ENCODE peak calls at places on chromosomes 12 and 14, in five cellular contexts. Y is NT2/D1; A is effector memory CD4-positive, alpha-beta T cell; E is esophagus squamous epithelium; C is right cardiac atrium. V is an unnamed sample.

GRCh38 chr12:8987163-8987562 is 2.2 kb upstream of the KLRG1 start:
- DNase-seq in Y (no peak), A (no peak), E (no peak), C (no peak), V (no peak)

GRCh38 chr14:74524076-74524812 is 30.7 kb downstream of the ISCA2 start:
- DNase-seq in Y (no peak), A (no peak), E (no peak), C (no peak), V (no peak)

GRCh38 chr14:90559811-90560492 is 163.1 kb downstream of the CALM1 start:
- DNase-seq in Y (no peak), A (no peak), E (no peak), C (no peak), V (no peak)

GRCh38 chr14:106318700-106319099 is 792.3 kb downstream of the TMEM121 start:
- DNase-seq in Y (no peak), A (peak; percentile 23), E (no peak), C (no peak), V (no peak)

GRCh38 chr14:61502459-61503093 is 181.2 kb downstream of the PRKCH start:
- DNase-seq in Y (no peak), A (no peak), E (no peak), C (no peak), V (no peak)

GRCh38 chr12:68510394-68510793 is 100.3 kb upstream of the RAP1B start:
- DNase-seq in Y (no peak), A (no peak), E (no peak), C (no peak), V (no peak)

GRCh38 chr12:6691473-6691872 is 2.3 kb upstream of the ZNF384 start:
- DNase-seq in Y (no peak), A (no peak), E (no peak), C (no peak), V (no peak)

GRCh38 chr12:40907115-40907521 is 214.9 kb downstream of the CNTN1 start:
- DNase-seq in Y (no peak), A (no peak), E (no peak), C (no peak), V (no peak)

GRCh38 chr12:80412343-80412953 is 31.6 kb upstream of the PTPRQ start:
- DNase-seq in Y (peak; percentile 38), A (no peak), E (no peak), C (no peak), V (peak; percentile 33)

GRCh38 chr14:100159865-100160533 is 554 bp upstream of the DEGS2 start:
- DNase-seq in Y (no peak), A (no peak), E (no peak), C (no peak), V (no peak)

GRCh38 chr12:110694330-110694891 is 5.5 kb upstream of the HVCN1 start:
- DNase-seq in Y (no peak), A (no peak), E (no peak), C (peak; percentile 68), V (no peak)

GRCh38 chr12:108821407-108822397 is 35.7 kb downstream of the SSH1 start:
- DNase-seq in Y (no peak), A (no peak), E (no peak), C (no peak), V (no peak)

GRCh38 chr14:58752782-58753181 is 115.0 kb downstream of the DACT1 start:
- DNase-seq in Y (no peak), A (no peak), E (no peak), C (peak; percentile 88), V (no peak)

GRCh38 chr12:21073822-21074460 is 57.1 kb upstream of the SLCO1B1 start:
- DNase-seq in Y (peak; percentile 75), A (no peak), E (no peak), C (no peak), V (no peak)

GRCh38 chr12:64400041-64400440 is 4.2 kb upstream of the XPOT start:
- DNase-seq in Y (no peak), A (peak; percentile 37), E (no peak), C (no peak), V (no peak)

GRCh38 chr14:61620130-61620946 is 75.0 kb upstream of the HIF1A start:
- DNase-seq in Y (no peak), A (no peak), E (no peak), C (peak; percentile 34), V (peak; percentile 59)

GRCh38 chr14:96748371-96748770 is 48.8 kb upstream of the VRK1 start:
- DNase-seq in Y (no peak), A (no peak), E (no peak), C (no peak), V (no peak)

GRCh38 chr14:103427485-103428443 is 42.5 kb downstream of the MARK3 start:
- DNase-seq in Y (no peak), A (no peak), E (no peak), C (no peak), V (peak; percentile 73)

GRCh38 chr14:68774771-68775613 is 17.9 kb downstream of the ZFP36L1 start:
- DNase-seq in Y (no peak), A (no peak), E (no peak), C (no peak), V (no peak)

GRCh38 chr12:132620113-132620892 is 1.7 kb downstream of the P2RX2 start:
- DNase-seq in Y (no peak), A (no peak), E (no peak), C (no peak), V (no peak)

GRCh38 chr12:106246891-106247730 is 709 bp downstream of the CKAP4 start:
- DNase-seq in Y (no peak), A (peak; percentile 44), E (no peak), C (peak; percentile 82), V (no peak)

GRCh38 chr14:41960316-41960715 is 353.6 kb downstream of the LRFN5 start:
- DNase-seq in Y (no peak), A (no peak), E (no peak), C (no peak), V (no peak)

GRCh38 chr12:16668198-16668597 is 62.2 kb upstream of the LMO3 start:
- DNase-seq in Y (peak; percentile 27), A (no peak), E (no peak), C (no peak), V (no peak)

GRCh38 chr12:64544371-64544770 is 65.9 kb upstream of the RASSF3 start:
- DNase-seq in Y (no peak), A (no peak), E (no peak), C (no peak), V (no peak)

GRCh38 chr12:102571889-102572288 is 91.5 kb upstream of the IGF1 start:
- DNase-seq in Y (no peak), A (no peak), E (no peak), C (no peak), V (no peak)

GRCh38 chr12:89098390-89099102 is 253.8 kb downstream of the DUSP6 start:
- DNase-seq in Y (no peak), A (no peak), E (no peak), C (peak; percentile 23), V (no peak)

GRCh38 chr14:45133683-45134050 is 614 bp downstream of the FKBP3 start:
- DNase-seq in Y (no peak), A (no peak), E (no peak), C (no peak), V (no peak)

GRCh38 chr12:73240110-73240509 is 967.9 kb downstream of the TRHDE start:
- DNase-seq in Y (no peak), A (no peak), E (no peak), C (no peak), V (no peak)

DNA sequence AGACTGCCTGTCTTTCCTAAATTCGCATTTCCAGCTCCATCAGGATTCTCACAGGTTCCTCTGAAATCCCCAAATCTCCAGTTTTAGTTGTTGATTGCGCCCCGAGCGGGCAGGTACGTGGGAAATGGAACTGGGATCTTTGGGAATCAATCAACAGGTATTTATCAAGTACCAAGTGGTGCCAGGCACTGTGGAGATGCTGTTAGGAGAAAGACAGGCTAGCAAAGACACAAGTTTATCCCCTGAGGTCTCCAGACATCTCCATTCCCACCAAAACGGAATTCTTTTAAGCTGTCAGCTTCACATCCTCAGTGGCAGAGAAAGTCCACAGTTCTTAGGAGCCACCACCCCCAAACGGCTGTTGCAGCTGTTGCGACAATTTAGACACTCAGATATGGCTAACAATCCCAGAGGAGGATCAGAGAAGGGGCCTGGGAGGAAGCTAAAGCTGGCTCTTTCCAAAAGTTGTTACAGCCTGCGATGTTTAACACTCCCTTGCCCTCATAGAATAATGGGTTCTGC is 1.8 kb upstream of the ATP5MC2 start:
- DNase-seq in Y (no peak), A (no peak), E (no peak), C (no peak), V (no peak)
- H3K4me3 ChIP-seq in Y (peak overlapping the region; percentile 79), A (no peak overlapping the region), E (peak overlapping the region; percentile 89), C (peak overlapping the region; percentile 56), V (peak overlapping the region; percentile 97)

DNA sequence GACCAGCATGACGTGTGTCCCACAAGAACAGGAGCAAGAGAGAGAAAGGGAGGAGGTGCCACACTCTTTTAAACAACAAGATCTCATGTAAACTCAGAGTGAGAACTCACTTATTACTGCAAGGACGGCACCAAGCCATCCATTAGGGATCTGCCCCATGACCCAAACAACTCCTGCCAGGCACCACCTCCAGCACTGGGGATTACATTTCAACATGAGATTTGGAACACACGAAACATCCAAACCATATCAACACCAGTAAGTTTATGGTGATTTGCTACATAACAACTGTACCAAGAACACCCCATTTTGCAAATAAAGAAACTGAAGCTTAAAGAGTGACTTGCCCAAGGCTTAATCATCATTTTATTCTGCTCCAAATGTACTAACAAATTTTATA is 23.7 kb upstream of the OR6J1 start:
- DNase-seq in Y (no peak), A (no peak), E (no peak), C (peak; percentile 25), V (no peak)
- H3K4me3 ChIP-seq in Y (no peak overlapping the region), A (no peak overlapping the region), E (no peak overlapping the region), C (no peak overlapping the region), V (no peak overlapping the region)

DNA sequence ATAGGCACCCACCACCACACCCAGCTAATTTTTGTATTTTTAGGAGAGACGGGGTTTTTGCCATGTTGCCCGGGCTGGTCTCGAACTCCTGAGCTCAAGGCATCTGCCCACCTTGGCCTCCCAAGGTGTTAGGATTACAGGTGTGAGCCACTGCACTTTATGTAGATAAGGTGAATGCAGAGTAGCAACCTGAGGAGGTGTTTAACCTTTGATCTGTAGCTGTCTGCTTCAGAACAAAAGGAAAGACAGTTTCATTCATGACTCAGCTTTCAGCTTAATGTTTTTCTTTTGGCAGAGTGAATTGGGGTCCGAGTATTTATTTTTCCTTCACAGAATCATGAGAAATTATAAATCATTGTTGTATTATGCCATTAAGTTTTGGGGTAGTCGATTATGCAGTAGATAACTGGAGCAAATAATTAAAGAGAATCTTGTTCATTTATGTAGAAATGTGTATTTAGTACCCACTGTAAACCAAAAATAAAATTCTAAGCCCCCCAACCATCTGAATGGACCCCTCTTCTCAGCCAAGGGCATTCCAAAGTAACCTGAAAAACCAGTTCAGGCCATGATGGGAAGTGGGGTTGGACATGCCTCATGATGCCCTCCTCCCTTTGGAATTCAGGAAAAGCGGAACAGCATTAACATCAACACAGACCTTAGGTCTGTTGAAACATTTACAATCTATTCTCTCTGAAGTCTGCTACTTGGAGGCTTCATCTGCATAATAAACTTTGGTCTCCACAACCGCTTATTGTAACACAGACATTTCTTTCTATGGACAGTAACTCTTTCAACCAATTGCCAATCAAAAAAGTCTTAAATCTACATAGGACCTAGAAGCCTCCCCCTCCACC is 10.7 kb upstream of the STX2 start:
- DNase-seq in Y (peak; percentile 46), A (no peak), E (no peak), C (no peak), V (no peak)
- H3K4me3 ChIP-seq in Y (no peak overlapping the region), A (no peak overlapping the region), E (no peak overlapping the region), C (no peak overlapping the region), V (no peak overlapping the region)

GRCh38 chr14:32809255-32809654 is 129.4 kb upstream of the NPAS3 start:
- DNase-seq in Y (no peak), A (no peak), E (no peak), C (no peak), V (no peak)
- H3K4me3 ChIP-seq in Y (no peak overlapping the region), A (no peak overlapping the region), E (no peak overlapping the region), C (peak overlapping the region; percentile 48), V (no peak overlapping the region)